ENCODE peak calls at places on chromosomes 3 and 15, in seven cellular contexts. One of them, this sample, is unnamed.
A peak's percentile ranks its signal among the peaks of the same experiment; 100 is the strongest.

GRCh38 chr3:165839296-165840076 is 2.3 kb upstream of the BCHE start:
- DNase-seq in hepatocyte: no peak
- DNase-seq in suprapubic skin: no peak
- DNase-seq in cardiac muscle cell: no peak
- DNase-seq in CD8-positive, alpha-beta T cell: no peak
- DNase-seq in uterus: no peak
- DNase-seq in left ventricle myocardium inferior: no peak
- DNase-seq in this sample: no peak

GRCh38 chr3:141096164-141096563 is 45.0 kb downstream of the SPSB4 start:
- DNase-seq in hepatocyte: no peak
- DNase-seq in suprapubic skin: peak; percentile 12
- DNase-seq in cardiac muscle cell: no peak
- DNase-seq in CD8-positive, alpha-beta T cell: no peak
- DNase-seq in uterus: no peak
- DNase-seq in left ventricle myocardium inferior: no peak
- DNase-seq in this sample: no peak

GRCh38 chr15:97459771-97460170 is 500.7 kb upstream of the ARRDC4 start:
- DNase-seq in hepatocyte: no peak
- DNase-seq in suprapubic skin: no peak
- DNase-seq in cardiac muscle cell: peak; percentile 9
- DNase-seq in CD8-positive, alpha-beta T cell: no peak
- DNase-seq in uterus: no peak
- DNase-seq in left ventricle myocardium inferior: no peak
- DNase-seq in this sample: no peak

GRCh38 chr15:101296418-101297405 is 1.7 kb upstream of the SNRPA1 start:
- DNase-seq in hepatocyte: no peak
- DNase-seq in suprapubic skin: no peak
- DNase-seq in cardiac muscle cell: no peak
- DNase-seq in CD8-positive, alpha-beta T cell: no peak
- DNase-seq in uterus: no peak
- DNase-seq in left ventricle myocardium inferior: no peak
- DNase-seq in this sample: no peak

GRCh38 chr3:33920511-33920910 is 122.1 kb downstream of the PDCD6IP start:
- DNase-seq in hepatocyte: no peak
- DNase-seq in suprapubic skin: no peak
- DNase-seq in cardiac muscle cell: no peak
- DNase-seq in CD8-positive, alpha-beta T cell: no peak
- DNase-seq in uterus: no peak
- DNase-seq in left ventricle myocardium inferior: no peak
- DNase-seq in this sample: no peak

GRCh38 chr3:47716656-47717055 is 65.0 kb downstream of the SMARCC1 start:
- DNase-seq in hepatocyte: no peak
- DNase-seq in suprapubic skin: no peak
- DNase-seq in cardiac muscle cell: peak; percentile 2
- DNase-seq in CD8-positive, alpha-beta T cell: no peak
- DNase-seq in uterus: no peak
- DNase-seq in left ventricle myocardium inferior: no peak
- DNase-seq in this sample: no peak

GRCh38 chr3:13346481-13347389 is 73.4 kb downstream of the NUP210 start:
- DNase-seq in hepatocyte: no peak
- DNase-seq in suprapubic skin: no peak
- DNase-seq in cardiac muscle cell: peak; percentile 56
- DNase-seq in CD8-positive, alpha-beta T cell: peak; percentile 55
- DNase-seq in uterus: no peak
- DNase-seq in left ventricle myocardium inferior: peak; percentile 26
- DNase-seq in this sample: no peak

GRCh38 chr15:91589360-91589759 is 264.1 kb upstream of the SLCO3A1 start:
- DNase-seq in hepatocyte: no peak
- DNase-seq in suprapubic skin: no peak
- DNase-seq in cardiac muscle cell: no peak
- DNase-seq in CD8-positive, alpha-beta T cell: no peak
- DNase-seq in uterus: no peak
- DNase-seq in left ventricle myocardium inferior: no peak
- DNase-seq in this sample: no peak

GRCh38 chr3:14344351-14344750 is 58.1 kb upstream of the SLC6A6 start:
- DNase-seq in hepatocyte: no peak
- DNase-seq in suprapubic skin: no peak
- DNase-seq in cardiac muscle cell: no peak
- DNase-seq in CD8-positive, alpha-beta T cell: no peak
- DNase-seq in uterus: no peak
- DNase-seq in left ventricle myocardium inferior: no peak
- DNase-seq in this sample: no peak

GRCh38 chr15:79176151-79176550 is 85.6 kb upstream of the RASGRF1 start:
- DNase-seq in hepatocyte: no peak
- DNase-seq in suprapubic skin: peak; percentile 47
- DNase-seq in cardiac muscle cell: no peak
- DNase-seq in CD8-positive, alpha-beta T cell: no peak
- DNase-seq in uterus: no peak
- DNase-seq in left ventricle myocardium inferior: no peak
- DNase-seq in this sample: no peak

GRCh38 chr15:73882761-73883419 is 9.5 kb downstream of the TBC1D21 start:
- DNase-seq in hepatocyte: peak; percentile 18
- DNase-seq in suprapubic skin: peak; percentile 67
- DNase-seq in cardiac muscle cell: no peak
- DNase-seq in CD8-positive, alpha-beta T cell: no peak
- DNase-seq in uterus: peak; percentile 6
- DNase-seq in left ventricle myocardium inferior: no peak
- DNase-seq in this sample: no peak

GRCh38 chr3:48226959-48227358 is 3.7 kb downstream of the CAMP start:
- DNase-seq in hepatocyte: no peak
- DNase-seq in suprapubic skin: no peak
- DNase-seq in cardiac muscle cell: no peak
- DNase-seq in CD8-positive, alpha-beta T cell: no peak
- DNase-seq in uterus: no peak
- DNase-seq in left ventricle myocardium inferior: no peak
- DNase-seq in this sample: no peak

GRCh38 chr3:87145553-87145952 is 81.6 kb upstream of the CHMP2B start:
- DNase-seq in hepatocyte: no peak
- DNase-seq in suprapubic skin: no peak
- DNase-seq in cardiac muscle cell: peak; percentile 12
- DNase-seq in CD8-positive, alpha-beta T cell: no peak
- DNase-seq in uterus: no peak
- DNase-seq in left ventricle myocardium inferior: no peak
- DNase-seq in this sample: no peak

GRCh38 chr15:63502137-63502801 is 2.1 kb upstream of the USP3 start:
- DNase-seq in hepatocyte: peak; percentile 34
- DNase-seq in suprapubic skin: no peak
- DNase-seq in cardiac muscle cell: no peak
- DNase-seq in CD8-positive, alpha-beta T cell: no peak
- DNase-seq in uterus: no peak
- DNase-seq in left ventricle myocardium inferior: no peak
- DNase-seq in this sample: peak; percentile 67

GRCh38 chr15:26864664-26865191 is 2.1 kb upstream of the GABRA5 start:
- DNase-seq in hepatocyte: peak; percentile 72
- DNase-seq in suprapubic skin: no peak
- DNase-seq in cardiac muscle cell: peak; percentile 82
- DNase-seq in CD8-positive, alpha-beta T cell: no peak
- DNase-seq in uterus: no peak
- DNase-seq in left ventricle myocardium inferior: no peak
- DNase-seq in this sample: no peak

GRCh38 chr15:60496853-60497252 is 17.9 kb upstream of the ICE2 start:
- DNase-seq in hepatocyte: no peak
- DNase-seq in suprapubic skin: no peak
- DNase-seq in cardiac muscle cell: no peak
- DNase-seq in CD8-positive, alpha-beta T cell: no peak
- DNase-seq in uterus: no peak
- DNase-seq in left ventricle myocardium inferior: no peak
- DNase-seq in this sample: no peak

GRCh38 chr15:72237286-72238224 is 6.6 kb upstream of the PKM start:
- DNase-seq in hepatocyte: peak; percentile 80
- DNase-seq in suprapubic skin: peak; percentile 84
- DNase-seq in cardiac muscle cell: no peak
- DNase-seq in CD8-positive, alpha-beta T cell: peak; percentile 32
- DNase-seq in uterus: peak; percentile 57
- DNase-seq in left ventricle myocardium inferior: no peak
- DNase-seq in this sample: peak; percentile 58

GRCh38 chr3:122079524-122079923 is 24.4 kb downstream of the CD86 start:
- DNase-seq in hepatocyte: no peak
- DNase-seq in suprapubic skin: no peak
- DNase-seq in cardiac muscle cell: no peak
- DNase-seq in CD8-positive, alpha-beta T cell: no peak
- DNase-seq in uterus: no peak
- DNase-seq in left ventricle myocardium inferior: no peak
- DNase-seq in this sample: no peak

GRCh38 chr3:126485131-126485530 is 9.4 kb upstream of the ZXDC start:
- DNase-seq in hepatocyte: no peak
- DNase-seq in suprapubic skin: no peak
- DNase-seq in cardiac muscle cell: no peak
- DNase-seq in CD8-positive, alpha-beta T cell: no peak
- DNase-seq in uterus: no peak
- DNase-seq in left ventricle myocardium inferior: no peak
- DNase-seq in this sample: no peak

GRCh38 chr15:45474799-45475198 is 47.8 kb downstream of the SLC30A4 start:
- DNase-seq in hepatocyte: no peak
- DNase-seq in suprapubic skin: no peak
- DNase-seq in cardiac muscle cell: no peak
- DNase-seq in CD8-positive, alpha-beta T cell: no peak
- DNase-seq in uterus: no peak
- DNase-seq in left ventricle myocardium inferior: no peak
- DNase-seq in this sample: no peak

GRCh38 chr3:49602049-49602554 is 47.8 kb downstream of the BSN start:
- DNase-seq in hepatocyte: no peak
- DNase-seq in suprapubic skin: no peak
- DNase-seq in cardiac muscle cell: no peak
- DNase-seq in CD8-positive, alpha-beta T cell: no peak
- DNase-seq in uterus: no peak
- DNase-seq in left ventricle myocardium inferior: no peak
- DNase-seq in this sample: no peak

GRCh38 chr3:49606427-49606826 is 52.1 kb downstream of the BSN start:
- DNase-seq in hepatocyte: no peak
- DNase-seq in suprapubic skin: no peak
- DNase-seq in cardiac muscle cell: no peak
- DNase-seq in CD8-positive, alpha-beta T cell: no peak
- DNase-seq in uterus: no peak
- DNase-seq in left ventricle myocardium inferior: no peak
- DNase-seq in this sample: no peak

GRCh38 chr3:49600781-49601180 is 46.5 kb downstream of the BSN start:
- DNase-seq in hepatocyte: no peak
- DNase-seq in suprapubic skin: no peak
- DNase-seq in cardiac muscle cell: no peak
- DNase-seq in CD8-positive, alpha-beta T cell: no peak
- DNase-seq in uterus: no peak
- DNase-seq in left ventricle myocardium inferior: no peak
- DNase-seq in this sample: no peak

GRCh38 chr3:49601358-49602048 is 47.2 kb downstream of the BSN start:
- DNase-seq in hepatocyte: no peak
- DNase-seq in suprapubic skin: no peak
- DNase-seq in cardiac muscle cell: no peak
- DNase-seq in CD8-positive, alpha-beta T cell: no peak
- DNase-seq in uterus: no peak
- DNase-seq in left ventricle myocardium inferior: no peak
- DNase-seq in this sample: no peak

DNA sequence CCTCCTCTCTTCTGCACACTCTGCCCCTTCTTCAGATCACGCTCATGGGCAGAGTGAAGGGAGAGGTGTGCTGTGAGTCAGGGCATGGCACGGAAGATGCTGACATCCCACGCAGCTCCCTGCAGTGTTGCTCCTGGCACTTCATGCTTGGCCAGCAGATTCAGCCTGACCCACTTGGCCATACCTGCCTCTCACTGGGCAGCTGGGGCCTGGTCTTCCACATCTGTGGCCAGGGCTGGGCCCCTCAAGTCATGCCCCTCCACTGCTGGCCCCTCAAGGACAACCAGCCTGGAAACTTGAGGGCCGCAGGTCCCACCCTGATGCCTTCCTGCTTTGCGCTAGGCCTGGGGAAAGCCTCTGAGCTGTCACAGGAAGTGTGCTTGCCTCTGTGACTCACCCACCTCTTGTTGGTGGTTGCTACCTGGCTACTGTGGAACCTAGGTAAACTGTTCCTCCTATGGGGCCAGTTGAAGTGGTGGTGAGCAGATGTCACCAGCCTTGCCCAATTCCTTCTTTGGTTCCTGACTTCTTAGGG is 48.7 kb downstream of the BSN start:
- DNase-seq in hepatocyte: no peak
- DNase-seq in suprapubic skin: no peak
- DNase-seq in cardiac muscle cell: no peak
- DNase-seq in CD8-positive, alpha-beta T cell: peak; percentile 48
- DNase-seq in uterus: no peak
- DNase-seq in left ventricle myocardium inferior: no peak
- DNase-seq in this sample: no peak
- H3K27ac ChIP-seq in hepatocyte: no peak overlapping the region
- H3K27ac ChIP-seq in suprapubic skin: no peak overlapping the region
- H3K27ac ChIP-seq in cardiac muscle cell: no peak overlapping the region
- H3K27ac ChIP-seq in CD8-positive, alpha-beta T cell: no peak overlapping the region
- H3K27ac ChIP-seq in uterus: no peak overlapping the region
- H3K27ac ChIP-seq in left ventricle myocardium inferior: no peak overlapping the region
- H3K27ac ChIP-seq in this sample: no peak overlapping the region

GRCh38 chr15:78003539-78004008 is 73.9 kb downstream of the TBC1D2B start:
- DNase-seq in hepatocyte: no peak
- DNase-seq in suprapubic skin: no peak
- DNase-seq in cardiac muscle cell: peak; percentile 15
- DNase-seq in CD8-positive, alpha-beta T cell: no peak
- DNase-seq in uterus: no peak
- DNase-seq in left ventricle myocardium inferior: no peak
- DNase-seq in this sample: no peak
- H3K4me1 ChIP-seq in hepatocyte: peaks cover 5% of the 10 kb centered on the region
- H3K4me1 ChIP-seq in suprapubic skin: peaks cover 26% of the 10 kb centered on the region
- H3K4me1 ChIP-seq in cardiac muscle cell: no peaks in the 10 kb centered on the region
- H3K4me1 ChIP-seq in CD8-positive, alpha-beta T cell: no peaks in the 10 kb centered on the region
- H3K4me1 ChIP-seq in uterus: peaks cover 17% of the 10 kb centered on the region
- H3K4me1 ChIP-seq in left ventricle myocardium inferior: peaks cover 63% of the 10 kb centered on the region
- H3K4me1 ChIP-seq in this sample: peaks cover 67% of the 10 kb centered on the region

DNA sequence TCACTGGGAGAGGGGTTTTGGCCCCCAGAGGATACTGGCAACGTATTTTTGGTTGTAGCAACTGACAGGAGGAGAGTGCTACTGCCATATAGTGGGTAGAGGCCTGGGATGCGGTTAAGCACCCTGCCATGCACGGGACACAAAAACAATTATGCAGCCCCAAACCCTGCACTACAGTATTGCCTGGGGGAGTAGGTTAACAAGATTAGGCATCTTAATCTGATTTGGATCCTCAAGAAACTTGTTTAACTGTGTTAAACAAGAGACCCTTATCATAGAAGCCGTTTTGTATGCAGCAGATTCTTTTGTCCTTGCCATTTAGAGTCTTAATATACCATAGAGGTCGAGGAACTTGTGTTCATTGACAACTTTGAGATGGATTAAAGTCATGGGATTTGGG is 3.4 kb downstream of the PHLDB2 start:
- DNase-seq in hepatocyte: no peak
- DNase-seq in suprapubic skin: no peak
- DNase-seq in cardiac muscle cell: no peak
- DNase-seq in CD8-positive, alpha-beta T cell: no peak
- DNase-seq in uterus: no peak
- DNase-seq in left ventricle myocardium inferior: no peak
- DNase-seq in this sample: no peak
- H3K4me3 ChIP-seq in hepatocyte: no peak overlapping the region
- H3K4me3 ChIP-seq in suprapubic skin: no peak overlapping the region
- H3K4me3 ChIP-seq in cardiac muscle cell: no peak overlapping the region
- H3K4me3 ChIP-seq in CD8-positive, alpha-beta T cell: no peak overlapping the region
- H3K4me3 ChIP-seq in uterus: no peak overlapping the region
- H3K4me3 ChIP-seq in left ventricle myocardium inferior: peak overlapping the region; percentile 77
- H3K4me3 ChIP-seq in this sample: peak overlapping the region; percentile 73

DNA sequence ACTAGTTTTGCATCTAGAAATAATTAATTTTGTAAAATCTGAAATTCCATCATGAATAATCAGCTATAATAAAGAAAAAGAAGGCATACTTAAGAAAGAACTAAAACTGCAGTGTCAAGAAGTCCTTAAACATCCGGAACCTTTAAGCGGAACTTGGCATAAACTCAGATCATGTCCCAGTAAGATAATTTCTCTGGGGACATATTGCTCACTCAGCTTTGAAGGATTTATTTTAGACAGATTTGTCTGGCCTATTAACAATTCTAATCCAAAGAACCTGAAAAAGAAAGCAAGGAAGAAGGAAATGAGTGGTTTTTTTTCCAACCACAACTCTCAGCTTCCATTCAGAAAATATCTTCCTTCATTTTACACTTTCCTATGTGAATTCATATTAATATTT is 850.3 kb downstream of the ROBO1 start:
- DNase-seq in hepatocyte: no peak
- DNase-seq in suprapubic skin: no peak
- DNase-seq in cardiac muscle cell: no peak
- DNase-seq in CD8-positive, alpha-beta T cell: no peak
- DNase-seq in uterus: no peak
- DNase-seq in left ventricle myocardium inferior: no peak
- DNase-seq in this sample: no peak
- H3K27ac ChIP-seq in hepatocyte: peak overlapping the region; percentile 75
- H3K27ac ChIP-seq in suprapubic skin: no peak overlapping the region
- H3K27ac ChIP-seq in cardiac muscle cell: peak overlapping the region; percentile 10
- H3K27ac ChIP-seq in CD8-positive, alpha-beta T cell: no peak overlapping the region
- H3K27ac ChIP-seq in uterus: no peak overlapping the region
- H3K27ac ChIP-seq in left ventricle myocardium inferior: peak overlapping the region; percentile 27
- H3K27ac ChIP-seq in this sample: no peak overlapping the region

This sample was measured in lower lobe of right lung.